ENCODE peak calls at places on chromosomes 13 and 19, in seven cellular contexts. Z is heart left ventricle, O is A549, X is breast epithelium, R is right lobe of liver, H is ovary, U is Peyer's patch. E is an unnamed sample.

GRCh38 chr13:95246292-95247082 is 54.8 kb downstream of the ABCC4 start:
- DNase-seq in X (no peak), R (no peak), O (no peak), Z (no peak), H (no peak), U (no peak), E (peak; percentile 36)

GRCh38 chr19:38838208-38838985 is 6.8 kb upstream of the ECH1 start:
- DNase-seq in H (no peak), O (peak; percentile 62), R (peak; percentile 21), U (peak; percentile 66), X (no peak), Z (no peak), E (no peak)

GRCh38 chr13:28679628-28680027 is 20.7 kb downstream of the POMP start:
- DNase-seq in U (no peak), X (no peak), Z (no peak), R (no peak), O (no peak), H (no peak), E (no peak)

GRCh38 chr13:31322025-31322424 is 122.2 kb downstream of the B3GLCT start:
- DNase-seq in R (no peak), X (no peak), O (no peak), Z (peak; percentile 57), U (no peak), H (no peak), E (peak; percentile 5)

GRCh38 chr19:7953576-7953975 is 10.1 kb upstream of the TIMM44 start:
- DNase-seq in R (no peak), O (no peak), H (no peak), Z (no peak), U (no peak), X (no peak), E (no peak)

GRCh38 chr19:34713262-34713637 is 20.8 kb upstream of the ZNF181 start:
- DNase-seq in H (no peak), U (no peak), X (no peak), Z (no peak), R (no peak), O (peak; percentile 34), E (no peak)

GRCh38 chr13:52103386-52103785 is 25.5 kb downstream of the NEK5 start:
- DNase-seq in X (no peak), Z (no peak), O (no peak), U (no peak), H (no peak), R (no peak), E (no peak)

GRCh38 chr13:75704194-75704941 is 68.2 kb downstream of the LMO7 start:
- DNase-seq in H (no peak), U (no peak), Z (no peak), X (no peak), O (peak; percentile 26), R (no peak), E (no peak)

GRCh38 chr19:3656073-3656746 is 29.6 kb upstream of the CACTIN start:
- DNase-seq in X (no peak), H (no peak), U (no peak), Z (no peak), R (no peak), O (no peak), E (no peak)

GRCh38 chr13:66700336-66700735 is 529.8 kb downstream of the PCDH9 start:
- DNase-seq in U (no peak), X (no peak), H (no peak), R (no peak), Z (no peak), O (no peak), E (no peak)

GRCh38 chr13:37148501-37148900 is 43.0 kb upstream of the CSNK1A1L start:
- DNase-seq in R (no peak), O (no peak), Z (no peak), H (no peak), X (no peak), U (no peak), E (no peak)

GRCh38 chr19:8206147-8207087 is 2.8 kb upstream of the CERS4 start:
- DNase-seq in U (no peak), X (no peak), O (no peak), Z (no peak), R (no peak), H (no peak), E (peak; percentile 70)

GRCh38 chr19:8665468-8666213 is 33.0 kb downstream of the ACTL9 start:
- DNase-seq in R (no peak), U (no peak), X (no peak), H (no peak), O (no peak), Z (no peak), E (no peak)

GRCh38 chr13:33480561-33480960 is 195.0 kb upstream of the STARD13 start:
- DNase-seq in Z (no peak), U (no peak), R (no peak), H (no peak), X (no peak), O (no peak), E (no peak)

GRCh38 chr13:33483471-33483870 is 197.9 kb upstream of the STARD13 start:
- DNase-seq in R (no peak), H (no peak), O (no peak), U (no peak), Z (no peak), X (no peak), E (no peak)

GRCh38 chr13:33489563-33489962 is 204.0 kb upstream of the STARD13 start:
- DNase-seq in Z (no peak), U (no peak), X (no peak), O (no peak), R (no peak), H (no peak), E (no peak)

GRCh38 chr13:33487575-33488243 is 202.2 kb upstream of the STARD13 start:
- DNase-seq in X (no peak), U (no peak), O (peak; percentile 29), R (no peak), Z (no peak), H (no peak), E (no peak)

DNA sequence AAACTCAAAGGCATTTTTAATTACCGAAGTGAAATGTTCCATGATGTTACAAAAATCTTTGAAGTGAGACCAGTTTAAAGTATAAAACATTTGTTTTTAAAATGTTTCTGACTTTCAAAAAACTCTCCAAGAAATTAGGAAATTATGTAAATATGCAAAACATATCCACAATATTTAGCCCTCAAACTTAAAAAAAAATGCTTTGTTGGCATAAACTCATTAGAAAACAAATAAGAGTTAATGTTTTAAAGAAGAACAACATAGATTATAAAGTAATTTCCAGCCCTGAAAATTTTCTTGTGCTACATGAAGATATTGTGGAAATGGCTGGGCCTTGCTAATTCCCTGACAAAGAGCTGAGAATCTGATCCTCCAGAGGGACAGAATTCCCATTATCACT is 199.7 kb upstream of the STARD13 start:
- DNase-seq in O (no peak), Z (no peak), U (no peak), X (no peak), R (no peak), H (no peak), E (no peak)
- H3K4me3 ChIP-seq in O (no peak overlapping the region), Z (no peak overlapping the region), U (no peak overlapping the region), X (no peak overlapping the region), R (no peak overlapping the region), H (no peak overlapping the region), E (no peak overlapping the region)

DNA sequence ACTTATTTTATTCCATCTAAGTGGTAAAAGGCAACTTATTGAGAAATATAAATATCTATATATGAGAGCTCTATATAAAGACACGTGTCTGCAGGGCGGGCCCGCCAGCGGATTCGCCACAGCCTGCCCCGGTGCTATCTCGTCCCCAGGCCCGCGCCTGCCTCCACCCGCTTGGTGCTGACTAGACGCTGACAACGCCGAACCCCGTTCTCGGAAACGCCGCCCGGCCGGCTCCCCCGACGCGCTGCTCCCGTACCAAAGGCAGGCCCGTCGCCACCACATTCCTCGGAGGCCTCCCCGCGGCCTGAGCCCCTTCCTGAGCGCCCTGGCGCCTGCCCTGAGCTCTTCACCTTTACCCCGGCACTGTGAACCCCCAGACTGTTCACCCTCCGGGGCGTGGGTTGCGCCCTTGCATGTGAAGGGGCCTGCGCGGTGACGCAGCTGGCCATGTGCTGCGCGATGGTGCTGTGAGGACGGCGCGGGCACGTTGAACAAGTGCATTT is 6.0 kb downstream of the PLEKHJ1 start:
- DNase-seq in H (no peak), R (no peak), O (no peak), Z (no peak), U (no peak), X (no peak), E (no peak)
- H3K27ac ChIP-seq in H (no peak overlapping the region), R (no peak overlapping the region), O (no peak overlapping the region), Z (no peak overlapping the region), U (no peak overlapping the region), X (no peak overlapping the region), E (no peak overlapping the region)

GRCh38 chr13:50415428-50415827 is 400.2 kb downstream of the KCNRG start:
- DNase-seq in Z (no peak), R (no peak), X (no peak), U (no peak), H (no peak), O (no peak), E (no peak)
- TF ChIP-seq POLR2A in Z (no peak), R (no peak), X (no peak), U (no peak), H (no peak), O (no peak), E (no peak)

DNA sequence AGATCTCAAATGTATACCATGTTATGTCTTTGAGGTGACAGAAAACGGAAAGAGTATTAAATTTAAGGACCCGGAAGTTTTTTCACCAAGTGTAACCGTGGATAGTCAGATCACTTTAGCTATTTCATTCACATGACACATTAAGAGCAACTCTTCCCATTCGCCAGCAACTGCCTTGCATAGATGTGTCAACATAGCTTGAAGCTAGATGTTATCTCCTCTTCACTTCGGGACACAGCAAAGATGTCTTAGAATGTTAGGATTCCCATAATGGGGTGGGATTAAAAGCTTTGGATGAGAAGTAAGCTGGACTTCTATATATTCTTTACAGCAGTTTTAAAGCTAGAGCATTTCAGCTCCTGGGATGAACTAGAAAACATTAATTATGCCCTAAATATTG is 1135.9 kb upstream of the PCDH20 start:
- DNase-seq in X (no peak), Z (no peak), R (no peak), O (no peak), H (no peak), U (no peak), E (no peak)
- H3K4me3 ChIP-seq in X (no peak overlapping the region), Z (no peak overlapping the region), R (no peak overlapping the region), O (no peak overlapping the region), H (no peak overlapping the region), U (no peak overlapping the region), E (no peak overlapping the region)

GRCh38 chr19:18257503-18258470 is 16.5 kb downstream of the IQCN start:
- DNase-seq in Z (no peak), U (no peak), R (no peak), O (no peak), X (no peak), H (no peak), E (no peak)
- H3K27ac ChIP-seq in Z (no peak overlapping the region), U (no peak overlapping the region), R (no peak overlapping the region), O (no peak overlapping the region), X (no peak overlapping the region), H (no peak overlapping the region), E (no peak overlapping the region)

DNA sequence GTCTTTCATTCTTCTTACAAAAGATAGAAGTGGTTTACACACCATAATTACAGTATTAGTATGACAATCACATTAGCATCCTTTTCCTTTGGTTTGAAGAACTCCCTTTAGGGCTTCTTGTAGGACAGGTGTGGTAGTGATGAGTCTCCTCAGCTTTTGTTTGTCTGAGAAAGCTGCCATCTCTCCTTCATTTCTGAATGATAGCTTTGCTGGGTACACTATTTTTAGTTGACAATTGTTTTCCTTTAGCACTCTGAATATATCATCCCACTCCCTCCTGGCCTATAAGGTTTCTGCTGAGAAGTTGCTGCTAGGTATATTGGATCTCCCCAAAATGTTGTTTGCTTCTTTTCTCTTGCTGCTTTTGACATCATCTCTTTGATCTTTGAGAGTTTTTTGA is 39.3 kb downstream of the RASA3 start:
- DNase-seq in X (no peak), O (no peak), U (no peak), Z (no peak), H (no peak), R (no peak), E (no peak)
- TF ChIP-seq POLR2A in X (no peak), O (no peak), U (no peak), Z (no peak), H (no peak), R (no peak), E (no peak)

GRCh38 chr13:104289400-104289799 is 1223.2 kb upstream of the SLC10A2 start:
- DNase-seq in Z (no peak), X (no peak), R (no peak), H (no peak), U (no peak), O (no peak), E (no peak)
- H3K4me3 ChIP-seq in Z (no peak overlapping the region), X (no peak overlapping the region), R (no peak overlapping the region), H (no peak overlapping the region), U (no peak overlapping the region), O (no peak overlapping the region), E (no peak overlapping the region)

E was measured in thyroid gland.